ENCODE peak calls at places on chromosome 1, in four cellular contexts. E, X, W and B are unnamed samples.

GRCh38 chr1:206979379-206980043 is 9.3 kb upstream of the FCAMR start:
- DNase-seq in W (peak), X (no peak), E (peak), B (no peak)

GRCh38 chr1:48405400-48405799 is 66.6 kb downstream of the SPATA6 start:
- DNase-seq in E (no peak), W (no peak), X (no peak), B (no peak)

GRCh38 chr1:203325004-203325417 is 19.7 kb downstream of the BTG2 start:
- DNase-seq in E (no peak), W (no peak), X (peak), B (no peak)

GRCh38 chr1:32881871-32882850 is 4.1 kb upstream of the HPCA start:
- DNase-seq in W (no peak), X (no peak), E (no peak), B (no peak)

GRCh38 chr1:229781453-229781852 is 155.4 kb downstream of the URB2 start:
- DNase-seq in X (no peak), E (no peak), W (no peak), B (no peak)

GRCh38 chr1:24970399-24970753 is 40.3 kb upstream of the RUNX3 start:
- DNase-seq in W (no peak), X (no peak), E (no peak), B (no peak)

GRCh38 chr1:46131727-46132528 is 501 bp downstream of the PIK3R3 start:
- DNase-seq in E (peak), W (peak), X (no peak), B (no peak)

GRCh38 chr1:229579101-229579651 is 20.7 kb upstream of the ABCB10 start:
- DNase-seq in X (peak), E (peak), W (no peak), B (no peak)

GRCh38 chr1:35939484-35939883 is 8.6 kb downstream of the AGO3 start:
- DNase-seq in W (no peak), E (no peak), X (no peak), B (no peak)

GRCh38 chr1:211036701-211037494 is 97.0 kb downstream of the KCNH1 start:
- DNase-seq in W (peak), E (peak), X (no peak), B (no peak)

GRCh38 chr1:171610385-171610784 is 11.7 kb upstream of the MYOCOS start:
- DNase-seq in W (peak), X (no peak), E (no peak), B (no peak)